ENCODE peak calls at places on chromosomes 2 and 18, in eight cellular contexts. One of them, this sample, is unnamed.

GRCh38 chr2:197205590-197206215 is 104.9 kb downstream of the ANKRD44 start:
- DNase-seq in CD8-positive, alpha-beta T cell: peak
- DNase-seq in SHP77: no peak
- DNase-seq in astrocyte of the spinal cord: no peak
- DNase-seq in Kasumi-1: peak
- DNase-seq in CD8-positive, alpha-beta memory T cell: peak
- DNase-seq in stimulated activated naive CD8-positive, alpha-beta T cell treated with anti-CD3 and anti-CD28 coated beads, Interleukin-15, Interleukin-2, amounts not matched to agents 100 U/mL and 50 U/mL, for 24 hours: peak
- DNase-seq in left kidney: no peak
- DNase-seq in this sample: no peak

GRCh38 chr2:190941571-190941970 is 61.0 kb downstream of the GLS start:
- DNase-seq in SHP77: no peak
- DNase-seq in Kasumi-1: no peak
- DNase-seq in CD8-positive, alpha-beta memory T cell: no peak
- DNase-seq in astrocyte of the spinal cord: no peak
- DNase-seq in stimulated activated naive CD8-positive, alpha-beta T cell treated with anti-CD3 and anti-CD28 coated beads, Interleukin-15, Interleukin-2, amounts not matched to agents 100 U/mL and 50 U/mL, for 24 hours: no peak
- DNase-seq in left kidney: no peak
- DNase-seq in CD8-positive, alpha-beta T cell: no peak
- DNase-seq in this sample: no peak

GRCh38 chr2:164014068-164014577 is 278.3 kb upstream of the FIGN start:
- DNase-seq in CD8-positive, alpha-beta T cell: no peak
- DNase-seq in SHP77: no peak
- DNase-seq in Kasumi-1: no peak
- DNase-seq in stimulated activated naive CD8-positive, alpha-beta T cell treated with anti-CD3 and anti-CD28 coated beads, Interleukin-15, Interleukin-2, amounts not matched to agents 100 U/mL and 50 U/mL, for 24 hours: no peak
- DNase-seq in CD8-positive, alpha-beta memory T cell: no peak
- DNase-seq in left kidney: peak
- DNase-seq in astrocyte of the spinal cord: peak
- DNase-seq in this sample: no peak

GRCh38 chr2:230825354-230825753 is 39.4 kb upstream of the ITM2C start:
- DNase-seq in astrocyte of the spinal cord: no peak
- DNase-seq in left kidney: no peak
- DNase-seq in CD8-positive, alpha-beta memory T cell: no peak
- DNase-seq in CD8-positive, alpha-beta T cell: no peak
- DNase-seq in Kasumi-1: no peak
- DNase-seq in stimulated activated naive CD8-positive, alpha-beta T cell treated with anti-CD3 and anti-CD28 coated beads, Interleukin-15, Interleukin-2, amounts not matched to agents 100 U/mL and 50 U/mL, for 24 hours: no peak
- DNase-seq in SHP77: no peak
- DNase-seq in this sample: no peak

GRCh38 chr2:45267062-45267702 is 257.9 kb upstream of the SIX2 start:
- DNase-seq in SHP77: peak
- DNase-seq in Kasumi-1: no peak
- DNase-seq in astrocyte of the spinal cord: no peak
- DNase-seq in left kidney: peak
- DNase-seq in CD8-positive, alpha-beta memory T cell: no peak
- DNase-seq in CD8-positive, alpha-beta T cell: no peak
- DNase-seq in stimulated activated naive CD8-positive, alpha-beta T cell treated with anti-CD3 and anti-CD28 coated beads, Interleukin-15, Interleukin-2, amounts not matched to agents 100 U/mL and 50 U/mL, for 24 hours: no peak
- DNase-seq in this sample: no peak

GRCh38 chr2:3200420-3200939 is 177.1 kb downstream of the EIPR1 start:
- DNase-seq in CD8-positive, alpha-beta memory T cell: no peak
- DNase-seq in stimulated activated naive CD8-positive, alpha-beta T cell treated with anti-CD3 and anti-CD28 coated beads, Interleukin-15, Interleukin-2, amounts not matched to agents 100 U/mL and 50 U/mL, for 24 hours: no peak
- DNase-seq in left kidney: peak
- DNase-seq in CD8-positive, alpha-beta T cell: no peak
- DNase-seq in Kasumi-1: no peak
- DNase-seq in astrocyte of the spinal cord: peak
- DNase-seq in SHP77: no peak
- DNase-seq in this sample: no peak

GRCh38 chr2:166361351-166362153 is 14.2 kb downstream of the SCN9A start:
- DNase-seq in stimulated activated naive CD8-positive, alpha-beta T cell treated with anti-CD3 and anti-CD28 coated beads, Interleukin-15, Interleukin-2, amounts not matched to agents 100 U/mL and 50 U/mL, for 24 hours: no peak
- DNase-seq in Kasumi-1: peak
- DNase-seq in left kidney: peak
- DNase-seq in astrocyte of the spinal cord: peak
- DNase-seq in CD8-positive, alpha-beta T cell: no peak
- DNase-seq in SHP77: no peak
- DNase-seq in CD8-positive, alpha-beta memory T cell: no peak
- DNase-seq in this sample: no peak

GRCh38 chr18:75395137-75395536 is 32.4 kb downstream of the SMIM21 start:
- DNase-seq in SHP77: no peak
- DNase-seq in CD8-positive, alpha-beta T cell: no peak
- DNase-seq in astrocyte of the spinal cord: no peak
- DNase-seq in Kasumi-1: no peak
- DNase-seq in stimulated activated naive CD8-positive, alpha-beta T cell treated with anti-CD3 and anti-CD28 coated beads, Interleukin-15, Interleukin-2, amounts not matched to agents 100 U/mL and 50 U/mL, for 24 hours: no peak
- DNase-seq in left kidney: peak
- DNase-seq in CD8-positive, alpha-beta memory T cell: no peak
- DNase-seq in this sample: no peak

GRCh38 chr2:171957061-171957460 is 34.8 kb downstream of the HAT1 start:
- DNase-seq in CD8-positive, alpha-beta memory T cell: no peak
- DNase-seq in Kasumi-1: peak
- DNase-seq in astrocyte of the spinal cord: no peak
- DNase-seq in SHP77: no peak
- DNase-seq in left kidney: peak
- DNase-seq in CD8-positive, alpha-beta T cell: no peak
- DNase-seq in stimulated activated naive CD8-positive, alpha-beta T cell treated with anti-CD3 and anti-CD28 coated beads, Interleukin-15, Interleukin-2, amounts not matched to agents 100 U/mL and 50 U/mL, for 24 hours: no peak
- DNase-seq in this sample: peak

GRCh38 chr2:238433941-238434845 is 7.5 kb downstream of the ASB1 start:
- DNase-seq in astrocyte of the spinal cord: peak
- DNase-seq in Kasumi-1: no peak
- DNase-seq in SHP77: no peak
- DNase-seq in left kidney: no peak
- DNase-seq in CD8-positive, alpha-beta T cell: no peak
- DNase-seq in CD8-positive, alpha-beta memory T cell: no peak
- DNase-seq in stimulated activated naive CD8-positive, alpha-beta T cell treated with anti-CD3 and anti-CD28 coated beads, Interleukin-15, Interleukin-2, amounts not matched to agents 100 U/mL and 50 U/mL, for 24 hours: no peak
- DNase-seq in this sample: no peak

GRCh38 chr2:119248311-119248710 is 24.7 kb downstream of the STEAP3 start:
- DNase-seq in astrocyte of the spinal cord: peak
- DNase-seq in Kasumi-1: no peak
- DNase-seq in left kidney: no peak
- DNase-seq in SHP77: no peak
- DNase-seq in CD8-positive, alpha-beta memory T cell: no peak
- DNase-seq in stimulated activated naive CD8-positive, alpha-beta T cell treated with anti-CD3 and anti-CD28 coated beads, Interleukin-15, Interleukin-2, amounts not matched to agents 100 U/mL and 50 U/mL, for 24 hours: no peak
- DNase-seq in CD8-positive, alpha-beta T cell: no peak
- DNase-seq in this sample: no peak

GRCh38 chr2:220036431-220036830 is 409.0 kb downstream of the SLC4A3 start:
- DNase-seq in astrocyte of the spinal cord: peak
- DNase-seq in CD8-positive, alpha-beta memory T cell: no peak
- DNase-seq in SHP77: no peak
- DNase-seq in stimulated activated naive CD8-positive, alpha-beta T cell treated with anti-CD3 and anti-CD28 coated beads, Interleukin-15, Interleukin-2, amounts not matched to agents 100 U/mL and 50 U/mL, for 24 hours: no peak
- DNase-seq in CD8-positive, alpha-beta T cell: no peak
- DNase-seq in left kidney: no peak
- DNase-seq in Kasumi-1: no peak
- DNase-seq in this sample: no peak

GRCh38 chr2:180728928-180729559 is 251.4 kb upstream of the UBE2E3 start:
- DNase-seq in Kasumi-1: no peak
- DNase-seq in CD8-positive, alpha-beta T cell: no peak
- DNase-seq in left kidney: no peak
- DNase-seq in SHP77: no peak
- DNase-seq in astrocyte of the spinal cord: peak
- DNase-seq in stimulated activated naive CD8-positive, alpha-beta T cell treated with anti-CD3 and anti-CD28 coated beads, Interleukin-15, Interleukin-2, amounts not matched to agents 100 U/mL and 50 U/mL, for 24 hours: no peak
- DNase-seq in CD8-positive, alpha-beta memory T cell: no peak
- DNase-seq in this sample: no peak

GRCh38 chr2:235749121-235749780 is 255.4 kb downstream of the AGAP1 start:
- DNase-seq in Kasumi-1: no peak
- DNase-seq in left kidney: peak
- DNase-seq in SHP77: no peak
- DNase-seq in CD8-positive, alpha-beta memory T cell: no peak
- DNase-seq in astrocyte of the spinal cord: no peak
- DNase-seq in CD8-positive, alpha-beta T cell: no peak
- DNase-seq in stimulated activated naive CD8-positive, alpha-beta T cell treated with anti-CD3 and anti-CD28 coated beads, Interleukin-15, Interleukin-2, amounts not matched to agents 100 U/mL and 50 U/mL, for 24 hours: no peak
- DNase-seq in this sample: no peak

GRCh38 chr2:172109670-172110421 is 7.1 kb upstream of the DLX2 start:
- DNase-seq in CD8-positive, alpha-beta T cell: no peak
- DNase-seq in stimulated activated naive CD8-positive, alpha-beta T cell treated with anti-CD3 and anti-CD28 coated beads, Interleukin-15, Interleukin-2, amounts not matched to agents 100 U/mL and 50 U/mL, for 24 hours: no peak
- DNase-seq in left kidney: peak
- DNase-seq in SHP77: no peak
- DNase-seq in Kasumi-1: no peak
- DNase-seq in CD8-positive, alpha-beta memory T cell: no peak
- DNase-seq in astrocyte of the spinal cord: no peak
- DNase-seq in this sample: no peak

GRCh38 chr2:109128466-109129355 is at the start of gene SH3RF3:
- DNase-seq in CD8-positive, alpha-beta T cell: no peak
- DNase-seq in Kasumi-1: peak
- DNase-seq in SHP77: peak
- DNase-seq in left kidney: peak
- DNase-seq in astrocyte of the spinal cord: peak
- DNase-seq in stimulated activated naive CD8-positive, alpha-beta T cell treated with anti-CD3 and anti-CD28 coated beads, Interleukin-15, Interleukin-2, amounts not matched to agents 100 U/mL and 50 U/mL, for 24 hours: peak
- DNase-seq in CD8-positive, alpha-beta memory T cell: peak
- DNase-seq in this sample: no peak

GRCh38 chr2:130827502-130828251 is 9.0 kb upstream of the ARHGEF4 start:
- DNase-seq in CD8-positive, alpha-beta T cell: no peak
- DNase-seq in left kidney: no peak
- DNase-seq in CD8-positive, alpha-beta memory T cell: no peak
- DNase-seq in astrocyte of the spinal cord: peak
- DNase-seq in stimulated activated naive CD8-positive, alpha-beta T cell treated with anti-CD3 and anti-CD28 coated beads, Interleukin-15, Interleukin-2, amounts not matched to agents 100 U/mL and 50 U/mL, for 24 hours: no peak
- DNase-seq in Kasumi-1: no peak
- DNase-seq in SHP77: no peak
- DNase-seq in this sample: no peak

GRCh38 chr18:48123324-48123723 is 192.9 kb upstream of the SMAD2 start:
- DNase-seq in CD8-positive, alpha-beta memory T cell: no peak
- DNase-seq in stimulated activated naive CD8-positive, alpha-beta T cell treated with anti-CD3 and anti-CD28 coated beads, Interleukin-15, Interleukin-2, amounts not matched to agents 100 U/mL and 50 U/mL, for 24 hours: no peak
- DNase-seq in SHP77: no peak
- DNase-seq in left kidney: no peak
- DNase-seq in CD8-positive, alpha-beta T cell: no peak
- DNase-seq in astrocyte of the spinal cord: no peak
- DNase-seq in Kasumi-1: no peak
- DNase-seq in this sample: no peak

GRCh38 chr2:239024226-239024625 is 176.3 kb downstream of the TWIST2 start:
- DNase-seq in CD8-positive, alpha-beta T cell: no peak
- DNase-seq in stimulated activated naive CD8-positive, alpha-beta T cell treated with anti-CD3 and anti-CD28 coated beads, Interleukin-15, Interleukin-2, amounts not matched to agents 100 U/mL and 50 U/mL, for 24 hours: no peak
- DNase-seq in Kasumi-1: no peak
- DNase-seq in CD8-positive, alpha-beta memory T cell: no peak
- DNase-seq in SHP77: no peak
- DNase-seq in left kidney: no peak
- DNase-seq in astrocyte of the spinal cord: no peak
- DNase-seq in this sample: no peak

GRCh38 chr2:234953116-234954031 is 1.6 kb downstream of the SH3BP4 start:
- DNase-seq in stimulated activated naive CD8-positive, alpha-beta T cell treated with anti-CD3 and anti-CD28 coated beads, Interleukin-15, Interleukin-2, amounts not matched to agents 100 U/mL and 50 U/mL, for 24 hours: no peak
- DNase-seq in SHP77: no peak
- DNase-seq in left kidney: peak
- DNase-seq in CD8-positive, alpha-beta T cell: no peak
- DNase-seq in Kasumi-1: no peak
- DNase-seq in astrocyte of the spinal cord: no peak
- DNase-seq in CD8-positive, alpha-beta memory T cell: no peak
- DNase-seq in this sample: no peak

GRCh38 chr2:54676656-54677055 is 46.8 kb upstream of the EML6 start:
- DNase-seq in stimulated activated naive CD8-positive, alpha-beta T cell treated with anti-CD3 and anti-CD28 coated beads, Interleukin-15, Interleukin-2, amounts not matched to agents 100 U/mL and 50 U/mL, for 24 hours: no peak
- DNase-seq in SHP77: no peak
- DNase-seq in astrocyte of the spinal cord: peak
- DNase-seq in Kasumi-1: no peak
- DNase-seq in left kidney: no peak
- DNase-seq in CD8-positive, alpha-beta memory T cell: no peak
- DNase-seq in CD8-positive, alpha-beta T cell: no peak
- DNase-seq in this sample: no peak

GRCh38 chr2:177400337-177400923 is 7.9 kb downstream of the AGPS start:
- DNase-seq in CD8-positive, alpha-beta memory T cell: no peak
- DNase-seq in Kasumi-1: no peak
- DNase-seq in astrocyte of the spinal cord: no peak
- DNase-seq in stimulated activated naive CD8-positive, alpha-beta T cell treated with anti-CD3 and anti-CD28 coated beads, Interleukin-15, Interleukin-2, amounts not matched to agents 100 U/mL and 50 U/mL, for 24 hours: no peak
- DNase-seq in SHP77: no peak
- DNase-seq in left kidney: no peak
- DNase-seq in CD8-positive, alpha-beta T cell: no peak
- DNase-seq in this sample: no peak

GRCh38 chr2:102632380-102633175 is 13.2 kb downstream of the SLC9A2 start:
- DNase-seq in Kasumi-1: no peak
- DNase-seq in SHP77: no peak
- DNase-seq in CD8-positive, alpha-beta memory T cell: no peak
- DNase-seq in left kidney: peak
- DNase-seq in stimulated activated naive CD8-positive, alpha-beta T cell treated with anti-CD3 and anti-CD28 coated beads, Interleukin-15, Interleukin-2, amounts not matched to agents 100 U/mL and 50 U/mL, for 24 hours: no peak
- DNase-seq in CD8-positive, alpha-beta T cell: no peak
- DNase-seq in astrocyte of the spinal cord: no peak
- DNase-seq in this sample: no peak

GRCh38 chr18:36775396-36775795 is 53.4 kb downstream of the TPGS2 start:
- DNase-seq in astrocyte of the spinal cord: no peak
- DNase-seq in CD8-positive, alpha-beta T cell: no peak
- DNase-seq in CD8-positive, alpha-beta memory T cell: no peak
- DNase-seq in stimulated activated naive CD8-positive, alpha-beta T cell treated with anti-CD3 and anti-CD28 coated beads, Interleukin-15, Interleukin-2, amounts not matched to agents 100 U/mL and 50 U/mL, for 24 hours: no peak
- DNase-seq in left kidney: no peak
- DNase-seq in SHP77: no peak
- DNase-seq in Kasumi-1: no peak
- DNase-seq in this sample: no peak

GRCh38 chr2:9179572-9180201 is 26.9 kb upstream of the ASAP2 start:
- DNase-seq in stimulated activated naive CD8-positive, alpha-beta T cell treated with anti-CD3 and anti-CD28 coated beads, Interleukin-15, Interleukin-2, amounts not matched to agents 100 U/mL and 50 U/mL, for 24 hours: no peak
- DNase-seq in Kasumi-1: no peak
- DNase-seq in left kidney: no peak
- DNase-seq in CD8-positive, alpha-beta memory T cell: no peak
- DNase-seq in CD8-positive, alpha-beta T cell: no peak
- DNase-seq in astrocyte of the spinal cord: peak
- DNase-seq in SHP77: no peak
- DNase-seq in this sample: no peak

GRCh38 chr2:158600155-158600802 is 143.5 kb downstream of the PKP4 start:
- DNase-seq in CD8-positive, alpha-beta T cell: no peak
- DNase-seq in SHP77: no peak
- DNase-seq in stimulated activated naive CD8-positive, alpha-beta T cell treated with anti-CD3 and anti-CD28 coated beads, Interleukin-15, Interleukin-2, amounts not matched to agents 100 U/mL and 50 U/mL, for 24 hours: no peak
- DNase-seq in left kidney: no peak
- DNase-seq in Kasumi-1: peak
- DNase-seq in astrocyte of the spinal cord: peak
- DNase-seq in CD8-positive, alpha-beta memory T cell: no peak
- DNase-seq in this sample: no peak

GRCh38 chr2:236080412-236080811 is 87.8 kb downstream of the GBX2 start:
- DNase-seq in Kasumi-1: no peak
- DNase-seq in left kidney: no peak
- DNase-seq in CD8-positive, alpha-beta T cell: no peak
- DNase-seq in stimulated activated naive CD8-positive, alpha-beta T cell treated with anti-CD3 and anti-CD28 coated beads, Interleukin-15, Interleukin-2, amounts not matched to agents 100 U/mL and 50 U/mL, for 24 hours: no peak
- DNase-seq in CD8-positive, alpha-beta memory T cell: no peak
- DNase-seq in astrocyte of the spinal cord: no peak
- DNase-seq in SHP77: no peak
- DNase-seq in this sample: no peak

GRCh38 chr2:221908518-221908917 is 336.4 kb upstream of the EPHA4 start:
- DNase-seq in Kasumi-1: no peak
- DNase-seq in CD8-positive, alpha-beta T cell: no peak
- DNase-seq in stimulated activated naive CD8-positive, alpha-beta T cell treated with anti-CD3 and anti-CD28 coated beads, Interleukin-15, Interleukin-2, amounts not matched to agents 100 U/mL and 50 U/mL, for 24 hours: no peak
- DNase-seq in SHP77: no peak
- DNase-seq in CD8-positive, alpha-beta memory T cell: no peak
- DNase-seq in astrocyte of the spinal cord: no peak
- DNase-seq in left kidney: no peak
- DNase-seq in this sample: no peak

GRCh38 chr2:196335238-196335637 is 163.9 kb upstream of the STK17B start:
- DNase-seq in CD8-positive, alpha-beta T cell: no peak
- DNase-seq in CD8-positive, alpha-beta memory T cell: no peak
- DNase-seq in stimulated activated naive CD8-positive, alpha-beta T cell treated with anti-CD3 and anti-CD28 coated beads, Interleukin-15, Interleukin-2, amounts not matched to agents 100 U/mL and 50 U/mL, for 24 hours: no peak
- DNase-seq in left kidney: no peak
- DNase-seq in SHP77: no peak
- DNase-seq in Kasumi-1: no peak
- DNase-seq in astrocyte of the spinal cord: peak
- DNase-seq in this sample: no peak

GRCh38 chr18:56709463-56709862 is 58.3 kb downstream of the WDR7 start:
- DNase-seq in SHP77: peak
- DNase-seq in Kasumi-1: peak
- DNase-seq in CD8-positive, alpha-beta memory T cell: peak
- DNase-seq in astrocyte of the spinal cord: peak
- DNase-seq in stimulated activated naive CD8-positive, alpha-beta T cell treated with anti-CD3 and anti-CD28 coated beads, Interleukin-15, Interleukin-2, amounts not matched to agents 100 U/mL and 50 U/mL, for 24 hours: no peak
- DNase-seq in left kidney: no peak
- DNase-seq in CD8-positive, alpha-beta T cell: peak
- DNase-seq in this sample: no peak

GRCh38 chr2:180559766-180560165 is 420.6 kb upstream of the UBE2E3 start:
- DNase-seq in Kasumi-1: peak
- DNase-seq in astrocyte of the spinal cord: peak
- DNase-seq in stimulated activated naive CD8-positive, alpha-beta T cell treated with anti-CD3 and anti-CD28 coated beads, Interleukin-15, Interleukin-2, amounts not matched to agents 100 U/mL and 50 U/mL, for 24 hours: no peak
- DNase-seq in CD8-positive, alpha-beta T cell: no peak
- DNase-seq in left kidney: peak
- DNase-seq in CD8-positive, alpha-beta memory T cell: no peak
- DNase-seq in SHP77: no peak
- DNase-seq in this sample: no peak